ENCODE peak calls at places on chromosomes 16 and 17, in eight cellular contexts. D, L, W, R, A, J, M and T are unnamed samples.

GRCh38 chr17:30950669-30951399 is 20.0 kb upstream of the RNF135 start:
- DNase-seq in W (peak; percentile 65), J (peak; percentile 91), D (no peak), L (peak; percentile 77), M (peak; percentile 23), R (peak; percentile 91), A (no peak), T (peak; percentile 49)

GRCh38 chr16:87571868-87572244 is 30.5 kb upstream of the JPH3 start:
- DNase-seq in J (no peak), A (no peak), L (peak; percentile 91), R (peak; percentile 85), M (no peak), W (no peak), D (peak; percentile 22), T (no peak)

GRCh38 chr17:145671-146541 is 8.5 kb downstream of the SCGB1C2 start:
- DNase-seq in R (peak; percentile 35), M (peak; percentile 20), J (no peak), W (peak; percentile 24), L (peak; percentile 52), D (peak; percentile 34), A (no peak), T (peak; percentile 0)

GRCh38 chr16:67667817-67668494 is 1.3 kb downstream of the C16orf86 start:
- DNase-seq in A (peak; percentile 95), J (peak; percentile 93), M (peak; percentile 83), L (peak; percentile 95), W (peak; percentile 93), R (peak; percentile 92), D (peak; percentile 87), T (peak; percentile 88)

GRCh38 chr17:66947311-66947710 is 17.2 kb upstream of the CACNG4 start:
- DNase-seq in W (no peak), R (no peak), J (no peak), D (peak; percentile 47), L (no peak), A (no peak), M (no peak), T (no peak)

GRCh38 chr17:38915639-38915995 is 9.8 kb upstream of the LASP1NB start:
- DNase-seq in R (no peak), D (no peak), L (no peak), J (no peak), M (peak; percentile 8), W (no peak), A (no peak), T (no peak)

GRCh38 chr16:70159355-70160348 is 13.9 kb upstream of the CLEC18C start:
- DNase-seq in J (no peak), L (no peak), W (no peak), D (no peak), R (peak; percentile 23), M (no peak), A (no peak), T (no peak)

GRCh38 chr16:55000595-55000994 is 69.9 kb downstream of the IRX5 start:
- DNase-seq in J (peak; percentile 28), L (no peak), A (no peak), D (no peak), W (no peak), R (no peak), M (no peak), T (peak; percentile 26)

GRCh38 chr16:10922328-10923145 is 19.7 kb downstream of the DEXI start:
- DNase-seq in M (no peak), L (peak; percentile 88), J (no peak), D (no peak), R (peak; percentile 87), A (no peak), W (peak; percentile 36), T (no peak)

DNA sequence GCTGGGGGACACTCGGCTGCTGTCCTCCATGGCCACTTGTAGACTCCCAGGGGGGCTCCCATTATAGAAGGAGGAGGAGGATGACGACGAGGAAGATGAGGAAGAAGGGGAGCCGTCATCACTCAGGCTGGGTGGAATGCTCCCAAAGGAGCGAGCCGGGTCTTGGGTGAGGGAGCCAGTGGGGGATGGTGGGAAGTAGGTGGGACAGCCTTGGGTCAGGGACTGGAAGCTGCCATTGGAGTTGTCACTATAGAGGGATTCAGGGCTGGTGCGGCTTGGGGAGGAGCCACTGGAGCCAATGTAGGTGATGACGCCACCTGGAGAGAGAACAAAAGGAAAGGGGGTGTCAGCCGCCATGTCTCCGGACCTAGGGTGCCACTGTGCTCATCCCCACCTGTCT is 3.3 kb downstream of the NR1D1 start:
- DNase-seq in R (no peak), M (peak; percentile 41), L (no peak), J (no peak), D (no peak), W (no peak), A (no peak), T (no peak)
- H3K36me3 ChIP-seq in R (no peaks in the 10 kb centered on the region), M (no peaks in the 10 kb centered on the region), L (peaks cover 51% of the 10 kb centered on the region), J (no peaks in the 10 kb centered on the region), D (peaks cover 62% of the 10 kb centered on the region), W (peaks cover 9% of the 10 kb centered on the region), A (no peaks in the 10 kb centered on the region), T (peaks cover 3% of the 10 kb centered on the region)

GRCh38 chr17:34667656-34668055 is 88.3 kb downstream of the TMEM132E start:
- DNase-seq in J (no peak), D (no peak), L (peak; percentile 44), W (no peak), M (no peak), A (no peak), R (no peak), T (no peak)

GRCh38 chr17:34665803-34666763 is 86.7 kb downstream of the TMEM132E start:
- DNase-seq in A (peak; percentile 55), L (peak; percentile 29), R (no peak), W (no peak), J (no peak), D (no peak), M (no peak), T (peak; percentile 21)

GRCh38 chr17:34668206-34668605 is 88.8 kb downstream of the TMEM132E start:
- DNase-seq in D (no peak), L (no peak), A (no peak), M (no peak), R (no peak), W (no peak), J (no peak), T (no peak)

GRCh38 chr17:34665150-34665802 is 85.9 kb downstream of the TMEM132E start:
- DNase-seq in W (no peak), A (peak; percentile 14), R (no peak), L (peak; percentile 56), J (no peak), D (no peak), M (no peak), T (no peak)

GRCh38 chr17:34663714-34664113 is 84.3 kb downstream of the TMEM132E start:
- DNase-seq in J (no peak), W (no peak), A (no peak), M (no peak), R (no peak), D (no peak), L (no peak), T (no peak)
- H3K36me3 ChIP-seq in J (no peaks in the 10 kb centered on the region), W (no peaks in the 10 kb centered on the region), A (no peaks in the 10 kb centered on the region), M (no peaks in the 10 kb centered on the region), R (no peaks in the 10 kb centered on the region), D (no peaks in the 10 kb centered on the region), L (no peaks in the 10 kb centered on the region), T (no peaks in the 10 kb centered on the region)

DNA sequence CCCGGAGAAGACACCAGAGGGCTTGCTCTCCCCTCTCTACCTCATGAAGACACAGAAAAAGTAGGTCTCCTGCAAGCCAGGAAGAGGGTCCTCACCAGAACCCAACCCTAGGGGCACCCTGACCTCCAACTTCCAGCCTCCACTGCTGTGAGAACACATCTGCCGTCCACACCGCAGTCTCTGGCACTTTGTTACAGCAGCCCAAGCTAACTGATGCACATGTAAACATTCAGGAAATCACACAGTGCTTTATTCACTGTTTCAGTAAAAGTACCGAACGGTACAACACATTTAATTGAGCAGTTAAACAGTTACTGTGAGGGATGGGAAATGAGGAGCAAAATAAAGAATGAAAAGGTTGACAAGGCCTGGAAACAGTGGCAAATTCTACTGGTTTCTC is 18.3 kb downstream of the FANCA start:
- DNase-seq in W (no peak), R (no peak), L (no peak), A (no peak), J (no peak), D (no peak), M (no peak), T (no peak)
- H3K36me3 ChIP-seq in W (no peaks in the 10 kb centered on the region), R (no peaks in the 10 kb centered on the region), L (no peaks in the 10 kb centered on the region), A (peaks cover 21% of the 10 kb centered on the region), J (no peaks in the 10 kb centered on the region), D (peaks cover 95% of the 10 kb centered on the region), M (no peaks in the 10 kb centered on the region), T (peaks cover 2% of the 10 kb centered on the region)

GRCh38 chr16:4700997-4701743 is 7.8 kb downstream of the NUDT16L1 start:
- DNase-seq in W (no peak), M (no peak), D (no peak), L (no peak), A (no peak), R (no peak), J (no peak), T (no peak)
- H3K36me3 ChIP-seq in W (peaks cover 13% of the 10 kb centered on the region), M (no peaks in the 10 kb centered on the region), D (peaks cover 47% of the 10 kb centered on the region), L (peaks cover 82% of the 10 kb centered on the region), A (peaks cover 6% of the 10 kb centered on the region), R (no peaks in the 10 kb centered on the region), J (no peaks in the 10 kb centered on the region), T (no peaks in the 10 kb centered on the region)

GRCh38 chr17:44091200-44091997 is 20.9 kb downstream of the G6PC3 start:
- DNase-seq in D (no peak), M (no peak), J (no peak), L (no peak), A (no peak), W (no peak), R (no peak), T (no peak)

GRCh38 chr17:44094701-44095387 is 24.3 kb downstream of the G6PC3 start:
- DNase-seq in A (no peak), L (no peak), J (no peak), D (no peak), R (no peak), M (no peak), W (no peak), T (no peak)

GRCh38 chr17:44093231-44093900 is 22.8 kb downstream of the G6PC3 start:
- DNase-seq in L (no peak), R (no peak), W (no peak), J (no peak), D (no peak), A (no peak), M (no peak), T (no peak)

GRCh38 chr17:44095388-44095646 is 24.8 kb downstream of the G6PC3 start:
- DNase-seq in L (no peak), D (no peak), W (no peak), A (no peak), J (no peak), M (no peak), R (no peak), T (no peak)

GRCh38 chr17:44092051-44092450 is 21.5 kb downstream of the G6PC3 start:
- DNase-seq in W (no peak), D (no peak), R (no peak), A (no peak), L (no peak), J (no peak), M (no peak), T (no peak)
- H3K36me3 ChIP-seq in W (peaks cover 21% of the 10 kb centered on the region), D (no peaks in the 10 kb centered on the region), R (no peaks in the 10 kb centered on the region), A (peaks cover 2% of the 10 kb centered on the region), L (peaks cover 67% of the 10 kb centered on the region), J (no peaks in the 10 kb centered on the region), M (no peaks in the 10 kb centered on the region), T (peaks cover 2% of the 10 kb centered on the region)